ENCODE peak calls at places on chromosomes 16 and 17, in four cellular contexts. L is uterus, D is esophagus squamous epithelium, Z is sigmoid colon. E is an unnamed sample.

GRCh38 chr17:57420674-57421392 is 164.5 kb downstream of the MSI2 start:
- DNase-seq in L (peak), D (no peak), Z (no peak), E (peak)

GRCh38 chr17:58156839-58157803 is 8.9 kb downstream of the OR4D1 start:
- DNase-seq in L (no peak), D (no peak), Z (no peak), E (peak)

GRCh38 chr16:85220125-85220839 is 108.0 kb upstream of the CIBAR2 start:
- DNase-seq in L (peak), D (no peak), Z (peak), E (no peak)

GRCh38 chr16:14043278-14043677 is 27.8 kb upstream of the MRTFB start:
- DNase-seq in L (no peak), D (no peak), Z (no peak), E (no peak)

GRCh38 chr17:56913000-56913866 is 616 bp downstream of the TRIM25 start:
- DNase-seq in L (no peak), D (no peak), Z (peak), E (peak)

GRCh38 chr17:19613979-19614378 is 34.6 kb upstream of the ALDH3A2 start:
- DNase-seq in L (peak), D (no peak), Z (no peak), E (no peak)

GRCh38 chr17:42554250-42555121 is 1.8 kb downstream of the HSD17B1 start:
- DNase-seq in L (peak), D (no peak), Z (peak), E (peak)

GRCh38 chr16:80433617-80434016 is 107.2 kb upstream of the DYNLRB2 start:
- DNase-seq in L (no peak), D (no peak), Z (no peak), E (no peak)

GRCh38 chr17:38761612-38762011 is 9.1 kb downstream of the PSMB3 start:
- DNase-seq in L (no peak), D (no peak), Z (no peak), E (peak)

GRCh38 chr17:6525731-6526130 is 30.6 kb downstream of the PITPNM3 start:
- DNase-seq in L (no peak), D (no peak), Z (no peak), E (no peak)

GRCh38 chr16:14487579-14487978 is 142.5 kb downstream of the PARN start:
- DNase-seq in L (no peak), D (no peak), Z (no peak), E (peak)

GRCh38 chr16:23236983-23237382 is 54.4 kb downstream of the SCNN1G start:
- DNase-seq in L (no peak), D (no peak), Z (no peak), E (no peak)

GRCh38 chr17:82384730-82385429 is 13.3 kb downstream of the UTS2R start:
- DNase-seq in L (no peak), D (no peak), Z (no peak), E (no peak)

GRCh38 chr17:65627892-65628622 is 66.6 kb upstream of the AXIN2 start:
- DNase-seq in L (peak), D (no peak), Z (peak), E (no peak)

GRCh38 chr17:13518271-13519000 is 83.3 kb downstream of the HS3ST3A1 start:
- DNase-seq in L (no peak), D (no peak), Z (peak), E (no peak)

GRCh38 chr16:46801428-46802049 is 29.4 kb downstream of the C16orf87 start:
- DNase-seq in L (no peak), D (no peak), Z (no peak), E (peak)

GRCh38 chr16:25126820-25127232 is 15.3 kb downstream of the LCMT1 start:
- DNase-seq in L (peak), D (no peak), Z (no peak), E (peak)

GRCh38 chr16:68539704-68540370 is 746 bp downstream of the ZFP90 start:
- DNase-seq in L (no peak), D (no peak), Z (no peak), E (no peak)

GRCh38 chr16:19749571-19750080 is 31.6 kb downstream of the IQCK start:
- DNase-seq in L (no peak), D (no peak), Z (no peak), E (no peak)

GRCh38 chr17:3641014-3641413 is 4.5 kb downstream of the CTNS start:
- DNase-seq in L (no peak), D (no peak), Z (no peak), E (no peak)

GRCh38 chr17:394718-395095 is 42.1 kb upstream of the RPH3AL start:
- DNase-seq in L (no peak), D (no peak), Z (no peak), E (no peak)

GRCh38 chr16:55528974-55529373 is 20.1 kb downstream of the LPCAT2 start:
- DNase-seq in L (no peak), D (no peak), Z (no peak), E (no peak)

GRCh38 chr17:64213995-64214507 is 49.0 kb downstream of the TEX2 start:
- DNase-seq in L (no peak), D (no peak), Z (no peak), E (peak)

GRCh38 chr17:14886200-14886739 is 378.9 kb downstream of the PMP22 start:
- DNase-seq in L (no peak), D (no peak), Z (no peak), E (no peak)

GRCh38 chr17:74457146-74457819 is 9.2 kb upstream of the CD300A start:
- DNase-seq in L (peak), D (no peak), Z (peak), E (peak)

GRCh38 chr17:40303706-40304450 is 5.1 kb upstream of the RARA start:
- DNase-seq in L (peak), D (no peak), Z (peak), E (no peak)

GRCh38 chr17:20095366-20096080 is 86.4 kb downstream of the SPECC1 start:
- DNase-seq in L (peak), D (no peak), Z (peak), E (peak)

GRCh38 chr16:77881355-77882003 is 93.1 kb downstream of the VAT1L start:
- DNase-seq in L (no peak), D (no peak), Z (no peak), E (no peak)

GRCh38 chr16:5709889-5710288 is 612.3 kb upstream of the EEF2KMT start:
- DNase-seq in L (no peak), D (no peak), Z (no peak), E (no peak)

GRCh38 chr16:66369055-66369592 is 2.6 kb downstream of the CDH5 start:
- DNase-seq in L (peak), D (no peak), Z (no peak), E (no peak)

GRCh38 chr16:12124742-12125141 is 148.2 kb downstream of the SNX29 start:
- DNase-seq in L (no peak), D (no peak), Z (no peak), E (no peak)

DNA sequence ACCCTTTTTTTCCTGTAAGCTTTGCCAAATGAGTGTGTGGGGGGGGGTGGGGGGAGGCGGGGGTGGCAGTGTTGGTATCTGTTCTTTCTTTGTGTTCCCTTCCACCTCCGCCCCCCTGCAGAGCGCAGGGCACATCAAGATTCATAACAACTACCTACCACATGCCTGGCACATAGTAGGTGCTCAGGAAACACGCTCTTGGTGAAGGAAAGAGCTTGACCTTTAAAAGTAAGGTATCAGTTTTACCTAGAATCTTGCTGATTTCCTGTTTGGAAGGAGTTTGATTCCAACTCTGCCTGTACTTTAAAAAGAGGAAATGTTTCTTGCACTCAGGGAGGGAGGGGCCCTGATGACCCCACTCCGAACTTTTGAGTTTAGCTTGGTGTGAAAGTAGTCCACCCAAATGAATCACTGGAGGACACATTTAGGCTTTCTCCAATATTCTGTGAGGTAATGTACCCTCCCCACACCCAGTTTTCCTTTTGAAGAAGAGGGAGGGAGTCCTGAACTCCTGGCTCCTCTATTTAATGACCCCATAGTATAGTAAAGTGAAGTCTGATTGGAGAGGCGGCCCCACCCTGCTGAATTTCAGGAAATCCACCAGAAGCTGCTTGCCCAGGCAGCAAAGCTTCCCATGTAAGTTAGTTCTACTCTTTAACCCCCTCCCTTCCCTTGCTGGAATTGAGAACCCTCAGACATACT is 549 bp upstream of the FAM20A start:
- DNase-seq in L (no peak), D (no peak), Z (no peak), E (no peak)
- TF ChIP-seq POLR2A in L (no peak), D (peak), Z (no peak), E (no peak)

GRCh38 chr17:50026046-50026675 is 29.7 kb upstream of the ITGA3 start:
- DNase-seq in L (no peak), D (no peak), Z (no peak), E (no peak)

GRCh38 chr17:50026901-50027638 is 28.8 kb upstream of the ITGA3 start:
- DNase-seq in L (peak), D (no peak), Z (peak), E (peak)

GRCh38 chr17:50028207-50029120 is 27.4 kb upstream of the ITGA3 start:
- DNase-seq in L (no peak), D (no peak), Z (no peak), E (no peak)

GRCh38 chr17:50029185-50029584 is 26.7 kb upstream of the ITGA3 start:
- DNase-seq in L (no peak), D (no peak), Z (no peak), E (no peak)

DNA sequence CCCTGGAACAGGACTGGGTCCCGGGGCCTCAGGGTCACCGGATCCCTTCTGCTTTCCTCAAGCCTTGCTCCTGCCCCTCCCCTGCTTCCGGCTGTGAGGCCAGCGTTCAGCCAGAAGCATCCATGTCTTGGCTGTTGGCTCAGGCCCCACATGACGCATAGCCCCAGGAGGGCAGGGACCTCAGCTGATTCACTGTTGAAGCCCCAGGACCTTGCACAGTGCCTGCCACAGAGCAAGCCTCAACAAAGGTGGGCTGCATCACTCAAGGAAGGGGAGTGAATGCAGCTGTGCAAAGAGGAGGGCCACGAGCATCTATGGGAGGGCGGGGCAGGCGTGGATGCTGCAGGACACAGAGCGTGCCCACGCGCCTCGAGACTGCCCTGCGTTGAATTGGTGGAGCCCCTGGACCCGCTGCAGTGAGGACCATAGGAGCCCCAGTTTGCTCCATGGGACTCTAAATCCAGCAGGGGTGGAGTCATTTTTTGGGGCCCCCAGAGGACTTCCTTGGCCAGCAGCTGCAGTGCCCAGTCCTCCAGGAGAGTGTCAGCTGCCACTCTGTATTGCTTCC is 28.2 kb upstream of the ITGA3 start:
- DNase-seq in L (peak), D (no peak), Z (peak), E (no peak)
- TF ChIP-seq POLR2A in L (no peak), D (no peak), Z (no peak), E (no peak)

GRCh38 chr16:3035289-3035971 is 1.3 kb downstream of the BICDL2 start:
- DNase-seq in L (no peak), D (no peak), Z (no peak), E (no peak)

GRCh38 chr16:3036726-3037315 is at the start of gene BICDL2:
- DNase-seq in L (no peak), D (no peak), Z (no peak), E (no peak)

GRCh38 chr16:3035972-3036725 is 595 bp downstream of the BICDL2 start:
- DNase-seq in L (no peak), D (no peak), Z (no peak), E (no peak)

GRCh38 chr16:3038256-3038655 is 1.5 kb upstream of the BICDL2 start:
- DNase-seq in L (no peak), D (no peak), Z (no peak), E (no peak)

DNA sequence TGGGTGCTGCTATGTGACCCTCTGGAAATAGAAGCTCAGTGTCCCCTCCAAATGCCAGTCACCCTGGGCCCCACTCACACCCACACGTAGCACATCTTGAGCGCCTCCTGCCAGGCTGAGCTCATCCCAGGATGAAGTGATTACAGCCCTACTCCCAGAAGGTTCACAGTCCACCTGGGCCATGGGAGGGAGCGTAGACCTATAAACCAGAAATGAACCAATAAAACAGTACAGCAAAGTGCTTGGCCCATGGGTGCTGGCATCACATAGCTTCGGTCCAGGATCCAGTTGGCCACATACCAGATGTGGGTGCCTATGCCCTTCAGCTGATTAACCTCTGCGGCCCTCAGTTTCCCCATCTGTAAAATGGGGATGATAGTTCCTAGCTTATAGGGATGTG is 2.2 kb upstream of the BICDL2 start:
- DNase-seq in L (no peak), D (no peak), Z (no peak), E (no peak)
- TF ChIP-seq POLR2A in L (no peak), D (no peak), Z (no peak), E (no peak)

GRCh38 chr16:71807905-71808592 is 585 bp downstream of the AP1G1 start:
- DNase-seq in L (peak), D (no peak), Z (peak), E (peak)

GRCh38 chr16:71803305-71803690 is 5.3 kb downstream of the AP1G1 start:
- DNase-seq in L (no peak), D (no peak), Z (no peak), E (peak)

GRCh38 chr16:71811261-71811803 is 2.7 kb upstream of the AP1G1 start:
- DNase-seq in L (no peak), D (no peak), Z (no peak), E (no peak)

GRCh38 chr16:71808593-71809449 is at the start of gene AP1G1:
- DNase-seq in L (peak), D (peak), Z (peak), E (peak)
- TF ChIP-seq POLR2A in L (peak), D (peak), Z (peak), E (peak)

E was measured in erythroblast.